ENCODE peak calls at places on chromosomes 12 and 14, in ten cellular contexts. I, U, X, H, Y, B, V, L, N and O are unnamed samples.

GRCh38 chr14:74290415-74290814 is 12.3 kb downstream of the ABCD4 start:
- DNase-seq in I (no peak), U (no peak), X (no peak), H (peak), Y (no peak), B (no peak), V (no peak), L (no peak), N (peak), O (peak)

GRCh38 chr12:59808317-59808910 is 212.6 kb downstream of the SLC16A7 start:
- DNase-seq in I (peak), U (peak), X (no peak), H (peak), Y (no peak), B (peak), V (peak), L (no peak), N (peak), O (peak)

GRCh38 chr14:50038398-50039119 is 77.8 kb downstream of the VCPKMT start:
- DNase-seq in I (peak), U (no peak), X (no peak), H (peak), Y (peak), B (peak), V (peak), L (no peak), N (no peak), O (peak)

GRCh38 chr12:38124247-38125012 is 192.1 kb upstream of the ALG10B start:
- DNase-seq in I (peak), U (no peak), X (no peak), H (no peak), Y (no peak), B (no peak), V (peak), L (no peak), N (no peak), O (no peak)

GRCh38 chr14:105433161-105433605 is 13.6 kb downstream of the MTA1 start:
- DNase-seq in I (no peak), U (no peak), X (no peak), H (no peak), Y (no peak), B (no peak), V (no peak), L (no peak), N (no peak), O (no peak)

GRCh38 chr14:101558739-101559240 is 2.5 kb upstream of the DIO3 start:
- DNase-seq in I (no peak), U (no peak), X (no peak), H (no peak), Y (no peak), B (no peak), V (no peak), L (no peak), N (no peak), O (no peak)

GRCh38 chr14:25516838-25517237 is 466.9 kb upstream of the STXBP6 start:
- DNase-seq in I (no peak), U (no peak), X (no peak), H (no peak), Y (no peak), B (no peak), V (no peak), L (no peak), N (peak), O (no peak)

GRCh38 chr12:87233636-87234035 is 795.6 kb downstream of the C12orf50 start:
- DNase-seq in I (no peak), U (no peak), X (no peak), H (no peak), Y (no peak), B (no peak), V (no peak), L (no peak), N (no peak), O (no peak)

GRCh38 chr14:93002851-93003298 is 79.9 kb downstream of the CHGA start:
- DNase-seq in I (no peak), U (no peak), X (no peak), H (no peak), Y (no peak), B (no peak), V (peak), L (no peak), N (no peak), O (no peak)

GRCh38 chr12:30988086-30988485 is 61.5 kb downstream of the TSPAN11 start:
- DNase-seq in I (no peak), U (no peak), X (no peak), H (no peak), Y (no peak), B (no peak), V (no peak), L (no peak), N (no peak), O (no peak)

GRCh38 chr14:92733007-92733406 is 15.4 kb downstream of the LGMN start:
- DNase-seq in I (no peak), U (no peak), X (no peak), H (peak), Y (no peak), B (no peak), V (no peak), L (no peak), N (no peak), O (no peak)

GRCh38 chr14:33068626-33069025 is 129.9 kb downstream of the NPAS3 start:
- DNase-seq in I (no peak), U (no peak), X (no peak), H (no peak), Y (no peak), B (no peak), V (no peak), L (no peak), N (no peak), O (no peak)

GRCh38 chr12:104742551-104742961 is 215.5 kb downstream of the SLC41A2 start:
- DNase-seq in I (no peak), U (no peak), X (no peak), H (no peak), Y (peak), B (no peak), V (no peak), L (no peak), N (peak), O (no peak)

GRCh38 chr12:105455250-105455649 is 124.8 kb downstream of the C12orf75 start:
- DNase-seq in I (no peak), U (no peak), X (no peak), H (no peak), Y (no peak), B (peak), V (no peak), L (no peak), N (no peak), O (peak)

GRCh38 chr14:49926803-49927202 is 33.9 kb downstream of the ARF6 start:
- DNase-seq in I (no peak), U (no peak), X (no peak), H (no peak), Y (no peak), B (no peak), V (no peak), L (no peak), N (no peak), O (no peak)

GRCh38 chr14:67532998-67533753 is at the start of gene PLEKHH1:
- DNase-seq in I (peak), U (peak), X (peak), H (no peak), Y (peak), B (peak), V (peak), L (no peak), N (peak), O (peak)

GRCh38 chr12:14058717-14059116 is 77.3 kb upstream of the GRIN2B start:
- DNase-seq in I (no peak), U (no peak), X (no peak), H (no peak), Y (no peak), B (no peak), V (no peak), L (no peak), N (no peak), O (no peak)

GRCh38 chr12:14961466-14962155 is at the start of gene ARHGDIB:
- DNase-seq in I (no peak), U (no peak), X (no peak), H (peak), Y (no peak), B (peak), V (no peak), L (no peak), N (no peak), O (peak)

GRCh38 chr14:99905121-99905520 is 111.9 kb downstream of the EML1 start:
- DNase-seq in I (no peak), U (no peak), X (no peak), H (no peak), Y (no peak), B (no peak), V (no peak), L (no peak), N (no peak), O (no peak)

GRCh38 chr14:60233251-60233650 is 15.8 kb upstream of the PPM1A start:
- DNase-seq in I (no peak), U (no peak), X (no peak), H (no peak), Y (no peak), B (no peak), V (peak), L (no peak), N (no peak), O (no peak)

GRCh38 chr14:24430143-24430681 is 458 bp downstream of the KHNYN start:
- DNase-seq in I (peak), U (peak), X (no peak), H (peak), Y (peak), B (peak), V (peak), L (no peak), N (no peak), O (peak)

GRCh38 chr14:59356298-59356697 is 108.9 kb downstream of the GPR135 start:
- DNase-seq in I (no peak), U (no peak), X (no peak), H (no peak), Y (no peak), B (peak), V (no peak), L (no peak), N (no peak), O (no peak)